ENCODE peak calls at places on chromosomes 7 and 10, in six cellular contexts. One of them, this sample, is unnamed. For H3K4me1, the result is how much of the 10 kb centered on the place peaks cover.

GRCh38 chr7:129890090-129890489 is 62.7 kb downstream of the UBE2H start:
- DNase-seq in heart left ventricle: no peak
- DNase-seq in prostate gland: no peak
- DNase-seq in A549: no peak
- DNase-seq in adrenal gland: no peak
- DNase-seq in transverse colon: no peak
- DNase-seq in this sample: no peak

GRCh38 chr7:33472348-33473025 is 343.1 kb downstream of the BBS9 start:
- DNase-seq in heart left ventricle: no peak
- DNase-seq in prostate gland: no peak
- DNase-seq in A549: no peak
- DNase-seq in adrenal gland: no peak
- DNase-seq in transverse colon: no peak
- DNase-seq in this sample: no peak

GRCh38 chr7:48011323-48011722 is 17.6 kb downstream of the SUN3 start:
- DNase-seq in heart left ventricle: no peak
- DNase-seq in prostate gland: no peak
- DNase-seq in A549: no peak
- DNase-seq in adrenal gland: no peak
- DNase-seq in transverse colon: no peak
- DNase-seq in this sample: no peak

GRCh38 chr10:111084346-111085255 is 7.8 kb downstream of the ADRA2A start:
- DNase-seq in heart left ventricle: no peak
- DNase-seq in prostate gland: no peak
- DNase-seq in A549: no peak
- DNase-seq in adrenal gland: no peak
- DNase-seq in transverse colon: no peak
- DNase-seq in this sample: no peak

GRCh38 chr10:33453081-33453850 is 118.8 kb upstream of the NRP1 start:
- DNase-seq in heart left ventricle: no peak
- DNase-seq in prostate gland: no peak
- DNase-seq in A549: no peak
- DNase-seq in adrenal gland: no peak
- DNase-seq in transverse colon: no peak
- DNase-seq in this sample: no peak

GRCh38 chr10:107264742-107265141 is 100.2 kb upstream of the SORCS1 start:
- DNase-seq in heart left ventricle: no peak
- DNase-seq in prostate gland: no peak
- DNase-seq in A549: no peak
- DNase-seq in adrenal gland: no peak
- DNase-seq in transverse colon: no peak
- DNase-seq in this sample: no peak

GRCh38 chr10:29712108-29712507 is 77.3 kb upstream of the SVIL start:
- DNase-seq in heart left ventricle: no peak
- DNase-seq in prostate gland: no peak
- DNase-seq in A549: no peak
- DNase-seq in adrenal gland: no peak
- DNase-seq in transverse colon: no peak
- DNase-seq in this sample: no peak

GRCh38 chr10:30454744-30455498 is 20.9 kb downstream of the MAP3K8 start:
- DNase-seq in heart left ventricle: no peak
- DNase-seq in prostate gland: no peak
- DNase-seq in A549: no peak
- DNase-seq in adrenal gland: no peak
- DNase-seq in transverse colon: no peak
- DNase-seq in this sample: no peak

GRCh38 chr10:4083509-4084003 is 298.5 kb upstream of the KLF6 start:
- DNase-seq in heart left ventricle: peak
- DNase-seq in prostate gland: no peak
- DNase-seq in A549: no peak
- DNase-seq in adrenal gland: no peak
- DNase-seq in transverse colon: no peak
- DNase-seq in this sample: peak

GRCh38 chr7:26580666-26581065 is 283.7 kb downstream of the SKAP2 start:
- DNase-seq in heart left ventricle: no peak
- DNase-seq in prostate gland: no peak
- DNase-seq in A549: no peak
- DNase-seq in adrenal gland: no peak
- DNase-seq in transverse colon: no peak
- DNase-seq in this sample: no peak

GRCh38 chr10:96588601-96589419 is 2.0 kb upstream of the TM9SF3 start:
- DNase-seq in heart left ventricle: no peak
- DNase-seq in prostate gland: no peak
- DNase-seq in A549: no peak
- DNase-seq in adrenal gland: no peak
- DNase-seq in transverse colon: no peak
- DNase-seq in this sample: no peak

GRCh38 chr7:143385891-143386781 is 5.0 kb downstream of the ZYX start:
- DNase-seq in heart left ventricle: peak
- DNase-seq in prostate gland: no peak
- DNase-seq in A549: no peak
- DNase-seq in adrenal gland: peak
- DNase-seq in transverse colon: no peak
- DNase-seq in this sample: peak

GRCh38 chr10:17910144-17910789 is 41.5 kb upstream of the SLC39A12 start:
- DNase-seq in heart left ventricle: peak
- DNase-seq in prostate gland: peak
- DNase-seq in A549: peak
- DNase-seq in adrenal gland: peak
- DNase-seq in transverse colon: peak
- DNase-seq in this sample: peak

GRCh38 chr10:99964791-99965190 is 45.0 kb downstream of the DNMBP start:
- DNase-seq in heart left ventricle: no peak
- DNase-seq in prostate gland: no peak
- DNase-seq in A549: peak
- DNase-seq in adrenal gland: no peak
- DNase-seq in transverse colon: no peak
- DNase-seq in this sample: no peak

GRCh38 chr10:126243976-126244375 is 144.3 kb downstream of the ADAM12 start:
- DNase-seq in heart left ventricle: no peak
- DNase-seq in prostate gland: no peak
- DNase-seq in A549: no peak
- DNase-seq in adrenal gland: no peak
- DNase-seq in transverse colon: no peak
- DNase-seq in this sample: no peak

GRCh38 chr10:25174461-25175230 is at the start of gene GPR158:
- DNase-seq in heart left ventricle: peak
- DNase-seq in prostate gland: peak
- DNase-seq in A549: peak
- DNase-seq in adrenal gland: peak
- DNase-seq in transverse colon: peak
- DNase-seq in this sample: peak

GRCh38 chr10:79179404-79180309 is 110.9 kb downstream of the ZMIZ1 start:
- DNase-seq in heart left ventricle: no peak
- DNase-seq in prostate gland: no peak
- DNase-seq in A549: no peak
- DNase-seq in adrenal gland: no peak
- DNase-seq in transverse colon: no peak
- DNase-seq in this sample: no peak

GRCh38 chr10:98410135-98410743 is 4.7 kb downstream of the PYROXD2 start:
- DNase-seq in heart left ventricle: no peak
- DNase-seq in prostate gland: no peak
- DNase-seq in A549: no peak
- DNase-seq in adrenal gland: no peak
- DNase-seq in transverse colon: no peak
- DNase-seq in this sample: peak

GRCh38 chr10:98407017-98407743 is 7.8 kb downstream of the PYROXD2 start:
- DNase-seq in heart left ventricle: no peak
- DNase-seq in prostate gland: no peak
- DNase-seq in A549: no peak
- DNase-seq in adrenal gland: no peak
- DNase-seq in transverse colon: no peak
- DNase-seq in this sample: no peak

GRCh38 chr10:98405422-98405821 is 9.6 kb downstream of the PYROXD2 start:
- DNase-seq in heart left ventricle: no peak
- DNase-seq in prostate gland: no peak
- DNase-seq in A549: no peak
- DNase-seq in adrenal gland: no peak
- DNase-seq in transverse colon: no peak
- DNase-seq in this sample: peak

GRCh38 chr10:98408799-98409198 is 6.2 kb downstream of the PYROXD2 start:
- DNase-seq in heart left ventricle: no peak
- DNase-seq in prostate gland: no peak
- DNase-seq in A549: no peak
- DNase-seq in adrenal gland: no peak
- DNase-seq in transverse colon: no peak
- DNase-seq in this sample: no peak

GRCh38 chr10:98407744-98408241 is 7.2 kb downstream of the PYROXD2 start:
- DNase-seq in heart left ventricle: no peak
- DNase-seq in prostate gland: no peak
- DNase-seq in A549: no peak
- DNase-seq in adrenal gland: no peak
- DNase-seq in transverse colon: no peak
- DNase-seq in this sample: no peak
- H3K4me1 ChIP-seq in heart left ventricle: under half
- H3K4me1 ChIP-seq in prostate gland: under half
- H3K4me1 ChIP-seq in A549: under half
- H3K4me1 ChIP-seq in adrenal gland: under half
- H3K4me1 ChIP-seq in transverse colon: under half
- H3K4me1 ChIP-seq in this sample: under half

GRCh38 chr10:62052276-62052675 is 150.8 kb downstream of the ARID5B start:
- DNase-seq in heart left ventricle: no peak
- DNase-seq in prostate gland: no peak
- DNase-seq in A549: no peak
- DNase-seq in adrenal gland: no peak
- DNase-seq in transverse colon: no peak
- DNase-seq in this sample: no peak

GRCh38 chr10:62048919-62049636 is 147.6 kb downstream of the ARID5B start:
- DNase-seq in heart left ventricle: peak
- DNase-seq in prostate gland: peak
- DNase-seq in A549: peak
- DNase-seq in adrenal gland: peak
- DNase-seq in transverse colon: peak
- DNase-seq in this sample: peak

GRCh38 chr10:62049815-62050626 is 148.5 kb downstream of the ARID5B start:
- DNase-seq in heart left ventricle: no peak
- DNase-seq in prostate gland: no peak
- DNase-seq in A549: no peak
- DNase-seq in adrenal gland: no peak
- DNase-seq in transverse colon: no peak
- DNase-seq in this sample: no peak

GRCh38 chr10:62050627-62050924 is 149.1 kb downstream of the ARID5B start:
- DNase-seq in heart left ventricle: no peak
- DNase-seq in prostate gland: no peak
- DNase-seq in A549: no peak
- DNase-seq in adrenal gland: no peak
- DNase-seq in transverse colon: no peak
- DNase-seq in this sample: no peak

DNA sequence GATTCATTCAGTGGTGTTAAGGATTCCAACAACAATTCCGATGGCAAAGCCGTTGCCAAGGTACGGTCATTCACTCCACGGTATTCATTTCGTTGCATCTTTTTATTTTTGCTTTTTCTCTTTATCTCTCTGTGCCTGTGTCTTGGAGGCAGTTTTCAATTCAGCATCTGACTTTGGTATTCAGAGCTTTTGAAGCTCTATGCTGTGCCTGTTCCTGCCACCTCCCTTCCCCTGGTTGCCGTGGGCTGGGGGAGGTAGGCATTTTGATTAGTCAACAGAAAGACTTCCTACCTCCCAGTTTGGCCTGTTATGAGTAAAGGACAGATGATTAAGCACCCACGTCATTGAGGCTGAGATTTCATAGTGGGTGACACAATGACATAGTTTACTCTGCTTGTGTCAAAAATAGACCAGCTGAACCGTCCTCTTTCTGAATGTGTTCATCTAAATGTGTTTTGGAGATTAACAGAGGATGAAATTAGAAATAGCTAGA is 149.5 kb downstream of the ARID5B start:
- DNase-seq in heart left ventricle: peak
- DNase-seq in prostate gland: peak
- DNase-seq in A549: peak
- DNase-seq in adrenal gland: peak
- DNase-seq in transverse colon: peak
- DNase-seq in this sample: no peak
- TF ChIP-seq POLR2A in heart left ventricle: peak
- TF ChIP-seq POLR2A in prostate gland: peak
- TF ChIP-seq POLR2A in A549: no peak
- TF ChIP-seq POLR2A in adrenal gland: peak
- TF ChIP-seq POLR2A in transverse colon: peak
- TF ChIP-seq POLR2A in this sample: no peak

DNA sequence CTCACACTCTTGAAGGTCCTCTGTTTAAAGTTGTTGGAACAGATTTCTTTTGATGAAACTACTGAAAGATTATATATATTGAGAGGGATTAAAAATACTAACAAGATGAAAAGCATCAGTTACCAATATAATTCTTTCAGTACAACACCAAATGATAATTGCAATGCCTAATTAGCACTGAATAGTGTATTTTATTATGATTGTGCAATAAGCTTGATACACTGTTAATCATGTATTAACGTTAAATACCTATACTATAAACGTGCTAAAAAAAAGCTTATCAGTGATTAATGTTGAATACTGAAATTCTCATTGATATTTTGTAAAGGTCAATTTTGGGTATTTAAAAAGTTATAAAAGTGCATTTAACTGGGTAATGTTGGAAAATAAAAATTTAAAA is 61.5 kb downstream of the HIBADH start:
- DNase-seq in heart left ventricle: no peak
- DNase-seq in prostate gland: no peak
- DNase-seq in A549: no peak
- DNase-seq in adrenal gland: no peak
- DNase-seq in transverse colon: no peak
- DNase-seq in this sample: no peak
- H3K4me1 ChIP-seq in heart left ventricle: under half
- H3K4me1 ChIP-seq in prostate gland: under half
- H3K4me1 ChIP-seq in A549: under half
- H3K4me1 ChIP-seq in adrenal gland: under half
- H3K4me1 ChIP-seq in transverse colon: under half
- H3K4me1 ChIP-seq in this sample: under half

DNA sequence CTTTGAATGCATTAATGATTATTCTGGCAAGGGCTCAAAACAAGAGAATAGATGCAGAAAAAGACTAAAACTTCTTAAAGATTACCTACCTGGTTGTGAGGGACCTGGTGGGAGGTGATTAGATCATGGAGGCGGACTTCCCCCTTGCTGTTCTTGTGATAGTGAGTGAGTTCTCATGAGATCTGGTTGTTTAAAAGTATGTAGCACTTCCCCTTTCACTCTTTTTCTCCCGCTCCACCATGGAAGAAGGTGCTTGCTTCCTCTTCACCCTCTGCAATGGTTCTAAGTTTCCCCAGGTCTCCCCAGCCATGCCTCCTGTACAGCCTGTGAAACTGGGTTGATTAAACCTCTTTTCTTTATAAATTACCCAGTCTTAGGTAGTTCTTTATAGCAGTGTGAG is 226.6 kb downstream of the ARHGAP12 start:
- DNase-seq in heart left ventricle: no peak
- DNase-seq in prostate gland: no peak
- DNase-seq in A549: no peak
- DNase-seq in adrenal gland: no peak
- DNase-seq in transverse colon: no peak
- DNase-seq in this sample: no peak
- TF ChIP-seq POLR2A in heart left ventricle: no peak
- TF ChIP-seq POLR2A in prostate gland: no peak
- TF ChIP-seq POLR2A in A549: no peak
- TF ChIP-seq POLR2A in adrenal gland: no peak
- TF ChIP-seq POLR2A in transverse colon: no peak
- TF ChIP-seq POLR2A in this sample: no peak